ENCODE peak calls at places on chromosomes 2 and 18, in ten cellular contexts. J is activated CD8-positive, alpha-beta memory T cell treated with anti-CD3 and anti-CD28 coated beads for 48 hours; T is aorta; R is RKO; S is tibial artery; H is stimulated activated CD8-positive, alpha-beta memory T cell treated with anti-CD3 and anti-CD28 coated beads, Interleukin-4, amount 100 ng/mL, for 1 hour; N is activated T-helper 1 cell treated with anti-CD3 and anti-CD28 coated beads, Interleukin-12 subunit alpha, Interleukin-12 subunit beta, Interleukin-2, Interleukin-4 antibody, amounts not matched to agents 30 ng/mL and 10 ng/mL and 1 ng/mL, durations not matched to agents 14 hours and 24 hours and 36 hours; L is DMS79; Y is pancreas; U is AG09319. E is an unnamed sample.

GRCh38 chr18:24632158-24632988 is 171.9 kb downstream of the HRH4 start:
- DNase-seq in J (no peak), T (no peak), R (no peak), S (no peak), H (no peak), N (no peak), L (no peak), Y (no peak), U (no peak), E (no peak)

GRCh38 chr18:58452392-58453166 is 176.3 kb downstream of the ALPK2 start:
- DNase-seq in J (no peak), T (no peak), R (no peak), S (no peak), H (no peak), N (no peak), L (no peak), Y (no peak), U (no peak), E (no peak)

GRCh38 chr2:45029215-45029614 is 20.0 kb upstream of the SIX2 start:
- DNase-seq in J (no peak), T (no peak), R (no peak), S (no peak), H (no peak), N (no peak), L (peak), Y (no peak), U (no peak), E (no peak)

GRCh38 chr2:120245520-120245835 is 7.2 kb upstream of the RALB start:
- DNase-seq in J (no peak), T (no peak), R (no peak), S (no peak), H (no peak), N (no peak), L (peak), Y (peak), U (no peak), E (no peak)

GRCh38 chr18:49841236-49842217 is 28.2 kb upstream of the ACAA2 start:
- DNase-seq in J (no peak), T (peak), R (no peak), S (no peak), H (no peak), N (no peak), L (no peak), Y (no peak), U (no peak), E (no peak)

GRCh38 chr2:3257166-3257565 is 120.5 kb downstream of the EIPR1 start:
- DNase-seq in J (no peak), T (no peak), R (no peak), S (no peak), H (no peak), N (no peak), L (no peak), Y (no peak), U (no peak), E (no peak)

GRCh38 chr2:197269173-197269572 is 41.4 kb downstream of the ANKRD44 start:
- DNase-seq in J (no peak), T (no peak), R (no peak), S (no peak), H (no peak), N (no peak), L (no peak), Y (no peak), U (no peak), E (no peak)

GRCh38 chr2:202681688-202682205 is 47.0 kb downstream of the FAM117B start:
- DNase-seq in J (no peak), T (no peak), R (peak), S (no peak), H (no peak), N (no peak), L (no peak), Y (no peak), U (no peak), E (no peak)

GRCh38 chr2:133885847-133886246 is 317.6 kb upstream of the NCKAP5 start:
- DNase-seq in J (no peak), T (no peak), R (no peak), S (no peak), H (no peak), N (no peak), L (no peak), Y (no peak), U (no peak), E (no peak)

GRCh38 chr2:48315847-48316194 is 214.1 kb upstream of the STON1 start:
- DNase-seq in J (peak), T (no peak), R (peak), S (no peak), H (no peak), N (peak), L (peak), Y (no peak), U (no peak), E (no peak)

GRCh38 chr2:196105956-196106355 is 37.3 kb upstream of the DNAH7 start:
- DNase-seq in J (no peak), T (no peak), R (no peak), S (no peak), H (no peak), N (no peak), L (no peak), Y (no peak), U (no peak), E (no peak)

GRCh38 chr18:22276334-22276713 is 106.9 kb downstream of the GATA6 start:
- DNase-seq in J (no peak), T (no peak), R (no peak), S (no peak), H (no peak), N (no peak), L (no peak), Y (no peak), U (no peak), E (no peak)

GRCh38 chr2:234703258-234703657 is 206.4 kb upstream of the ARL4C start:
- DNase-seq in J (no peak), T (no peak), R (no peak), S (no peak), H (no peak), N (no peak), L (no peak), Y (no peak), U (no peak), E (no peak)

GRCh38 chr2:75224636-75225094 is 25.3 kb upstream of the TACR1 start:
- DNase-seq in J (no peak), T (no peak), R (no peak), S (no peak), H (no peak), N (no peak), L (no peak), Y (no peak), U (no peak), E (no peak)

GRCh38 chr18:59885579-59886163 is 14.1 kb upstream of the PMAIP1 start:
- DNase-seq in J (no peak), T (no peak), R (peak), S (no peak), H (no peak), N (peak), L (no peak), Y (no peak), U (no peak), E (no peak)

GRCh38 chr18:67639872-67640271 is 123.4 kb upstream of the DSEL start:
- DNase-seq in J (no peak), T (no peak), R (no peak), S (no peak), H (no peak), N (no peak), L (no peak), Y (no peak), U (no peak), E (no peak)

GRCh38 chr18:62659698-62660097 is 55.6 kb upstream of the PHLPP1 start:
- DNase-seq in J (no peak), T (no peak), R (no peak), S (no peak), H (no peak), N (no peak), L (no peak), Y (no peak), U (no peak), E (no peak)

GRCh38 chr2:223580951-223581350 is 21.2 kb downstream of the SCG2 start:
- DNase-seq in J (no peak), T (no peak), R (no peak), S (no peak), H (no peak), N (no peak), L (no peak), Y (no peak), U (no peak), E (peak)

GRCh38 chr2:219384872-219385271 is 2.8 kb downstream of the DNPEP start:
- DNase-seq in J (no peak), T (no peak), R (no peak), S (no peak), H (no peak), N (no peak), L (no peak), Y (no peak), U (no peak), E (no peak)

GRCh38 chr2:172709566-172710291 is 25.9 kb upstream of the RAPGEF4 start:
- DNase-seq in J (no peak), T (no peak), R (no peak), S (no peak), H (no peak), N (no peak), L (no peak), Y (no peak), U (no peak), E (no peak)

GRCh38 chr2:199383006-199383405 is 74.7 kb downstream of the SATB2 start:
- DNase-seq in J (no peak), T (no peak), R (no peak), S (no peak), H (no peak), N (no peak), L (no peak), Y (no peak), U (no peak), E (no peak)

GRCh38 chr2:73059106-73059505 is 12.4 kb downstream of the SFXN5 start:
- DNase-seq in J (no peak), T (no peak), R (no peak), S (no peak), H (no peak), N (no peak), L (no peak), Y (no peak), U (no peak), E (no peak)

GRCh38 chr2:89763254-89763580 is 1071.7 kb downstream of the RPIA start:
- DNase-seq in J (no peak), T (no peak), R (no peak), S (peak), H (no peak), N (no peak), L (no peak), Y (peak), U (no peak), E (no peak)

GRCh38 chr18:65754121-65754520 is 3.3 kb downstream of the CDH7 start:
- DNase-seq in J (no peak), T (no peak), R (no peak), S (no peak), H (no peak), N (no peak), L (no peak), Y (no peak), U (no peak), E (no peak)

GRCh38 chr18:48983793-48984437 is 33.1 kb upstream of the SMAD7 start:
- DNase-seq in J (no peak), T (peak), R (no peak), S (no peak), H (no peak), N (no peak), L (peak), Y (no peak), U (no peak), E (no peak)

GRCh38 chr2:201971516-201972228 is 62.0 kb upstream of the FZD7 start:
- DNase-seq in J (no peak), T (no peak), R (no peak), S (no peak), H (no peak), N (no peak), L (no peak), Y (no peak), U (peak), E (no peak)

GRCh38 chr2:205704101-205704741 is 21.9 kb downstream of the NRP2 start:
- DNase-seq in J (no peak), T (no peak), R (no peak), S (no peak), H (no peak), N (no peak), L (peak), Y (no peak), U (no peak), E (no peak)

GRCh38 chr2:241391892-241392665 is 36.0 kb downstream of the FARP2 start:
- DNase-seq in J (no peak), T (no peak), R (peak), S (peak), H (no peak), N (no peak), L (no peak), Y (peak), U (peak), E (no peak)

GRCh38 chr2:112257575-112257974 is 2.7 kb upstream of the ZC3H8 start:
- DNase-seq in J (no peak), T (no peak), R (peak), S (no peak), H (no peak), N (no peak), L (no peak), Y (no peak), U (no peak), E (no peak)

GRCh38 chr2:16113568-16114549 is 173.5 kb downstream of the MYCN start:
- DNase-seq in J (no peak), T (no peak), R (no peak), S (no peak), H (no peak), N (no peak), L (no peak), Y (no peak), U (no peak), E (no peak)

GRCh38 chr2:172333206-172333605 is 94.2 kb upstream of the ITGA6 start:
- DNase-seq in J (no peak), T (no peak), R (no peak), S (no peak), H (no peak), N (no peak), L (no peak), Y (no peak), U (no peak), E (no peak)

GRCh38 chr2:70121627-70122372 is 34.5 kb downstream of the PCBP1 start:
- DNase-seq in J (no peak), T (peak), R (no peak), S (no peak), H (no peak), N (no peak), L (no peak), Y (no peak), U (no peak), E (no peak)

GRCh38 chr18:370753-371615 is 103.1 kb upstream of the THOC1 start:
- DNase-seq in J (no peak), T (no peak), R (no peak), S (no peak), H (no peak), N (no peak), L (no peak), Y (no peak), U (no peak), E (no peak)

GRCh38 chr2:108950736-108951135 is 38.3 kb downstream of the EDAR start:
- DNase-seq in J (no peak), T (no peak), R (no peak), S (no peak), H (no peak), N (no peak), L (no peak), Y (no peak), U (no peak), E (no peak)

GRCh38 chr2:66069937-66070716 is 364.8 kb upstream of the MEIS1 start:
- DNase-seq in J (no peak), T (no peak), R (no peak), S (no peak), H (no peak), N (no peak), L (no peak), Y (no peak), U (no peak), E (no peak)

GRCh38 chr2:25250331-25251031 is 82.1 kb upstream of the POMC start:
- DNase-seq in J (no peak), T (no peak), R (peak), S (no peak), H (no peak), N (no peak), L (no peak), Y (no peak), U (no peak), E (no peak)

GRCh38 chr2:213980883-213981282 is 430.0 kb upstream of the VWC2L start:
- DNase-seq in J (no peak), T (no peak), R (no peak), S (no peak), H (no peak), N (no peak), L (no peak), Y (no peak), U (no peak), E (no peak)

E was measured in brain pericyte.